ENCODE peak calls at places on chromosomes 11 and 22, in nine cellular contexts. One of them, this sample, is unnamed. For H3K9me3, the result is how much of the 10 kb centered on the place peaks cover.

GRCh38 chr11:103862827-103863213 is 173.6 kb upstream of the DDI1 start:
- DNase-seq in esophagus squamous epithelium: no peak
- DNase-seq in hepatocyte: no peak
- DNase-seq in body of pancreas: no peak
- DNase-seq in H9: peak
- DNase-seq in heart left ventricle: no peak
- DNase-seq in fibroblast of lung: no peak
- DNase-seq in CD8-positive, alpha-beta T cell: no peak
- DNase-seq in kidney: no peak
- DNase-seq in this sample: no peak

GRCh38 chr11:120778692-120779490 is 245.0 kb upstream of the TBCEL start:
- DNase-seq in esophagus squamous epithelium: no peak
- DNase-seq in hepatocyte: no peak
- DNase-seq in body of pancreas: no peak
- DNase-seq in H9: peak
- DNase-seq in heart left ventricle: no peak
- DNase-seq in fibroblast of lung: no peak
- DNase-seq in CD8-positive, alpha-beta T cell: no peak
- DNase-seq in kidney: no peak
- DNase-seq in this sample: no peak

GRCh38 chr11:57370251-57370650 is 10.7 kb downstream of the PRG3 start:
- DNase-seq in esophagus squamous epithelium: no peak
- DNase-seq in hepatocyte: no peak
- DNase-seq in body of pancreas: no peak
- DNase-seq in H9: no peak
- DNase-seq in heart left ventricle: no peak
- DNase-seq in fibroblast of lung: no peak
- DNase-seq in CD8-positive, alpha-beta T cell: no peak
- DNase-seq in kidney: no peak
- DNase-seq in this sample: no peak

GRCh38 chr22:24867327-24868022 is 61.5 kb downstream of the SGSM1 start:
- DNase-seq in esophagus squamous epithelium: no peak
- DNase-seq in hepatocyte: no peak
- DNase-seq in body of pancreas: no peak
- DNase-seq in H9: no peak
- DNase-seq in heart left ventricle: no peak
- DNase-seq in fibroblast of lung: no peak
- DNase-seq in CD8-positive, alpha-beta T cell: no peak
- DNase-seq in kidney: no peak
- DNase-seq in this sample: no peak

GRCh38 chr11:128525411-128526243 is 61.7 kb downstream of the ETS1 start:
- DNase-seq in esophagus squamous epithelium: no peak
- DNase-seq in hepatocyte: no peak
- DNase-seq in body of pancreas: no peak
- DNase-seq in H9: no peak
- DNase-seq in heart left ventricle: no peak
- DNase-seq in fibroblast of lung: peak
- DNase-seq in CD8-positive, alpha-beta T cell: no peak
- DNase-seq in kidney: no peak
- DNase-seq in this sample: no peak

GRCh38 chr11:64649304-64649703 is 58.3 kb downstream of the SLC22A12 start:
- DNase-seq in esophagus squamous epithelium: no peak
- DNase-seq in hepatocyte: peak
- DNase-seq in body of pancreas: peak
- DNase-seq in H9: peak
- DNase-seq in heart left ventricle: no peak
- DNase-seq in fibroblast of lung: peak
- DNase-seq in CD8-positive, alpha-beta T cell: no peak
- DNase-seq in kidney: no peak
- DNase-seq in this sample: no peak

GRCh38 chr11:43316451-43316850 is 4.7 kb downstream of the API5 start:
- DNase-seq in esophagus squamous epithelium: no peak
- DNase-seq in hepatocyte: no peak
- DNase-seq in body of pancreas: no peak
- DNase-seq in H9: no peak
- DNase-seq in heart left ventricle: no peak
- DNase-seq in fibroblast of lung: no peak
- DNase-seq in CD8-positive, alpha-beta T cell: no peak
- DNase-seq in kidney: no peak
- DNase-seq in this sample: no peak

GRCh38 chr22:27597703-27598444 is 203.7 kb downstream of the MN1 start:
- DNase-seq in esophagus squamous epithelium: no peak
- DNase-seq in hepatocyte: no peak
- DNase-seq in body of pancreas: peak
- DNase-seq in H9: no peak
- DNase-seq in heart left ventricle: no peak
- DNase-seq in fibroblast of lung: peak
- DNase-seq in CD8-positive, alpha-beta T cell: no peak
- DNase-seq in kidney: no peak
- DNase-seq in this sample: no peak

GRCh38 chr11:29268733-29269132 is 748.1 kb downstream of the KCNA4 start:
- DNase-seq in esophagus squamous epithelium: no peak
- DNase-seq in hepatocyte: peak
- DNase-seq in body of pancreas: no peak
- DNase-seq in H9: no peak
- DNase-seq in heart left ventricle: no peak
- DNase-seq in fibroblast of lung: no peak
- DNase-seq in CD8-positive, alpha-beta T cell: no peak
- DNase-seq in kidney: no peak
- DNase-seq in this sample: no peak
- H3K27ac ChIP-seq in esophagus squamous epithelium: no peak
- H3K27ac ChIP-seq in hepatocyte: no peak
- H3K27ac ChIP-seq in body of pancreas: no peak
- H3K27ac ChIP-seq in H9: no peak
- H3K27ac ChIP-seq in heart left ventricle: no peak
- H3K27ac ChIP-seq in fibroblast of lung: no peak
- H3K27ac ChIP-seq in CD8-positive, alpha-beta T cell: no peak
- H3K27ac ChIP-seq in kidney: no peak
- H3K27ac ChIP-seq in this sample: no peak

GRCh38 chr11:32448232-32448631 is 12.9 kb upstream of the WT1 start:
- DNase-seq in esophagus squamous epithelium: no peak
- DNase-seq in hepatocyte: no peak
- DNase-seq in body of pancreas: no peak
- DNase-seq in H9: no peak
- DNase-seq in heart left ventricle: no peak
- DNase-seq in fibroblast of lung: no peak
- DNase-seq in CD8-positive, alpha-beta T cell: no peak
- DNase-seq in kidney: no peak
- DNase-seq in this sample: no peak
- TF ChIP-seq CTCF in esophagus squamous epithelium: no peak
- TF ChIP-seq CTCF in hepatocyte: peak
- TF ChIP-seq CTCF in body of pancreas: no peak
- TF ChIP-seq CTCF in H9: peak
- TF ChIP-seq CTCF in heart left ventricle: no peak
- TF ChIP-seq CTCF in fibroblast of lung: peak
- TF ChIP-seq CTCF in CD8-positive, alpha-beta T cell: no peak
- TF ChIP-seq CTCF in kidney: no peak
- TF ChIP-seq CTCF in this sample: no peak

GRCh38 chr11:50275133-50275532 is 242.5 kb downstream of the OR4C45 start:
- DNase-seq in esophagus squamous epithelium: no peak
- DNase-seq in hepatocyte: no peak
- DNase-seq in body of pancreas: no peak
- DNase-seq in H9: no peak
- DNase-seq in heart left ventricle: no peak
- DNase-seq in fibroblast of lung: no peak
- DNase-seq in CD8-positive, alpha-beta T cell: no peak
- DNase-seq in kidney: no peak
- DNase-seq in this sample: no peak
- H3K9me3 ChIP-seq in esophagus squamous epithelium: under half
- H3K9me3 ChIP-seq in hepatocyte: under half
- H3K9me3 ChIP-seq in body of pancreas: under half
- H3K9me3 ChIP-seq in H9: half or more
- H3K9me3 ChIP-seq in heart left ventricle: under half
- H3K9me3 ChIP-seq in fibroblast of lung: under half
- H3K9me3 ChIP-seq in CD8-positive, alpha-beta T cell: under half
- H3K9me3 ChIP-seq in kidney: under half
- H3K9me3 ChIP-seq in this sample: under half

DNA sequence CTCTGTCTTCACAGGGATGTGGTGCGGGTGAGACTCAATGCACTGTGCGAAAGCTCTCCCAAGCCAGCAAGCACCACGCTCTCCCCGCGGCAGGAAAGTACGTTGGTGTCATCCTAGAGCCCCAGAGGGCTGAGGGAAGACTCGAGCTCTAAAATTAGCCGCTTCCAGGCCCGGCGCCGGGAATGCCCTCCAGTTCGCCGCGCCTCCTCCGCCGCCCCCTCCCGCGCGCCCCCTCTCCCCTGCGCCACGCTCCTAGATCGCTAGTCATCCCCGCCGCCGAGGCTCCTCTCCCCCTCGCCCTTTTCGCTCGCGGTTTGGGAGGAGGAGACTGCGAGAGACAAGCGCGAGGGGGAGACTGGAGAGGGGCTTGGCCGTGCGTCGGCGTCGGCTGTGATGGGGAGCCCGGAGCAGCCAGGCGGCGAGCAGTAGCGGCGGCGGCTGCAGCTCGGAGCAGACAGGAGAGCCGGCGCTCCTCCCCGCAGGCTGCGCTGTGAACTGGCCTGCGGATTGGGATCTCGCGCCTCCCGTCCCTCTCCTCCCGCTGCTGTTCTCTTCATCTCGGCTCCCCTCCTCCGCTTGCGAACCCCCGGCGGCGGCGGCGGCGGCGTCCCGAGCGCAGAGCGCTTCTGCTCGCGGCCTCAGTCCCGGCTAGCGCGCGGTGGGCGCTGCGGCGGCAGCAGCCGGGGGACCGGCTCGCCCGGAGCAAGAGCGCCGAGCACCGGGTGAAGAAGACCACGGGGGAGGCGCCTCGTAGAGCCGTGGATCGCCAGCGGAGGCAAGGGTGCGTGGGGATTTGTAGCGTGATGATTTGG is at the start of gene FAT3:
- DNase-seq in esophagus squamous epithelium: no peak
- DNase-seq in hepatocyte: peak
- DNase-seq in body of pancreas: peak
- DNase-seq in H9: peak
- DNase-seq in heart left ventricle: no peak
- DNase-seq in fibroblast of lung: peak
- DNase-seq in CD8-positive, alpha-beta T cell: no peak
- DNase-seq in kidney: peak
- DNase-seq in this sample: no peak
- H3K27ac ChIP-seq in esophagus squamous epithelium: peak
- H3K27ac ChIP-seq in hepatocyte: peak
- H3K27ac ChIP-seq in body of pancreas: no peak
- H3K27ac ChIP-seq in H9: no peak
- H3K27ac ChIP-seq in heart left ventricle: no peak
- H3K27ac ChIP-seq in fibroblast of lung: peak
- H3K27ac ChIP-seq in CD8-positive, alpha-beta T cell: no peak
- H3K27ac ChIP-seq in kidney: no peak
- H3K27ac ChIP-seq in this sample: no peak

GRCh38 chr22:17910561-17911311 is 113.6 kb downstream of the MICAL3 start:
- DNase-seq in esophagus squamous epithelium: no peak
- DNase-seq in hepatocyte: peak
- DNase-seq in body of pancreas: peak
- DNase-seq in H9: peak
- DNase-seq in heart left ventricle: peak
- DNase-seq in fibroblast of lung: peak
- DNase-seq in CD8-positive, alpha-beta T cell: no peak
- DNase-seq in kidney: peak
- DNase-seq in this sample: no peak
- TF ChIP-seq CTCF in esophagus squamous epithelium: no peak
- TF ChIP-seq CTCF in hepatocyte: peak
- TF ChIP-seq CTCF in body of pancreas: no peak
- TF ChIP-seq CTCF in H9: peak
- TF ChIP-seq CTCF in heart left ventricle: peak
- TF ChIP-seq CTCF in fibroblast of lung: peak
- TF ChIP-seq CTCF in CD8-positive, alpha-beta T cell: no peak
- TF ChIP-seq CTCF in kidney: peak
- TF ChIP-seq CTCF in this sample: no peak

GRCh38 chr11:34667810-34668582 is 47.1 kb downstream of the EHF start:
- DNase-seq in esophagus squamous epithelium: no peak
- DNase-seq in hepatocyte: peak
- DNase-seq in body of pancreas: peak
- DNase-seq in H9: no peak
- DNase-seq in heart left ventricle: no peak
- DNase-seq in fibroblast of lung: no peak
- DNase-seq in CD8-positive, alpha-beta T cell: no peak
- DNase-seq in kidney: no peak
- DNase-seq in this sample: no peak
- H3K9me3 ChIP-seq in esophagus squamous epithelium: under half
- H3K9me3 ChIP-seq in hepatocyte: under half
- H3K9me3 ChIP-seq in body of pancreas: under half
- H3K9me3 ChIP-seq in H9: under half
- H3K9me3 ChIP-seq in heart left ventricle: under half
- H3K9me3 ChIP-seq in fibroblast of lung: under half
- H3K9me3 ChIP-seq in CD8-positive, alpha-beta T cell: under half
- H3K9me3 ChIP-seq in kidney: under half
- H3K9me3 ChIP-seq in this sample: under half

GRCh38 chr11:79423736-79424135 is 17.1 kb downstream of the TENM4 start:
- DNase-seq in esophagus squamous epithelium: no peak
- DNase-seq in hepatocyte: no peak
- DNase-seq in body of pancreas: no peak
- DNase-seq in H9: no peak
- DNase-seq in heart left ventricle: no peak
- DNase-seq in fibroblast of lung: no peak
- DNase-seq in CD8-positive, alpha-beta T cell: no peak
- DNase-seq in kidney: no peak
- DNase-seq in this sample: no peak
- H3K27ac ChIP-seq in esophagus squamous epithelium: no peak
- H3K27ac ChIP-seq in hepatocyte: no peak
- H3K27ac ChIP-seq in body of pancreas: no peak
- H3K27ac ChIP-seq in H9: no peak
- H3K27ac ChIP-seq in heart left ventricle: no peak
- H3K27ac ChIP-seq in fibroblast of lung: no peak
- H3K27ac ChIP-seq in CD8-positive, alpha-beta T cell: no peak
- H3K27ac ChIP-seq in kidney: no peak
- H3K27ac ChIP-seq in this sample: no peak

GRCh38 chr22:45207533-45207932 is 33.2 kb downstream of the KIAA0930 start:
- DNase-seq in esophagus squamous epithelium: no peak
- DNase-seq in hepatocyte: no peak
- DNase-seq in body of pancreas: no peak
- DNase-seq in H9: no peak
- DNase-seq in heart left ventricle: no peak
- DNase-seq in fibroblast of lung: no peak
- DNase-seq in CD8-positive, alpha-beta T cell: no peak
- DNase-seq in kidney: no peak
- DNase-seq in this sample: no peak

GRCh38 chr22:45205624-45205925 is 35.1 kb downstream of the KIAA0930 start:
- DNase-seq in esophagus squamous epithelium: no peak
- DNase-seq in hepatocyte: no peak
- DNase-seq in body of pancreas: no peak
- DNase-seq in H9: no peak
- DNase-seq in heart left ventricle: no peak
- DNase-seq in fibroblast of lung: no peak
- DNase-seq in CD8-positive, alpha-beta T cell: no peak
- DNase-seq in kidney: no peak
- DNase-seq in this sample: no peak

GRCh38 chr22:45204751-45205623 is 35.7 kb downstream of the KIAA0930 start:
- DNase-seq in esophagus squamous epithelium: no peak
- DNase-seq in hepatocyte: no peak
- DNase-seq in body of pancreas: no peak
- DNase-seq in H9: no peak
- DNase-seq in heart left ventricle: no peak
- DNase-seq in fibroblast of lung: no peak
- DNase-seq in CD8-positive, alpha-beta T cell: no peak
- DNase-seq in kidney: no peak
- DNase-seq in this sample: no peak

GRCh38 chr22:45207981-45208664 is 32.6 kb downstream of the KIAA0930 start:
- DNase-seq in esophagus squamous epithelium: no peak
- DNase-seq in hepatocyte: peak
- DNase-seq in body of pancreas: peak
- DNase-seq in H9: peak
- DNase-seq in heart left ventricle: no peak
- DNase-seq in fibroblast of lung: peak
- DNase-seq in CD8-positive, alpha-beta T cell: no peak
- DNase-seq in kidney: peak
- DNase-seq in this sample: no peak

GRCh38 chr22:45206233-45206632 is 34.5 kb downstream of the KIAA0930 start:
- DNase-seq in esophagus squamous epithelium: no peak
- DNase-seq in hepatocyte: no peak
- DNase-seq in body of pancreas: no peak
- DNase-seq in H9: no peak
- DNase-seq in heart left ventricle: no peak
- DNase-seq in fibroblast of lung: no peak
- DNase-seq in CD8-positive, alpha-beta T cell: no peak
- DNase-seq in kidney: no peak
- DNase-seq in this sample: no peak
- TF ChIP-seq CTCF in esophagus squamous epithelium: no peak
- TF ChIP-seq CTCF in hepatocyte: no peak
- TF ChIP-seq CTCF in body of pancreas: no peak
- TF ChIP-seq CTCF in H9: no peak
- TF ChIP-seq CTCF in heart left ventricle: no peak
- TF ChIP-seq CTCF in fibroblast of lung: no peak
- TF ChIP-seq CTCF in CD8-positive, alpha-beta T cell: no peak
- TF ChIP-seq CTCF in kidney: no peak
- TF ChIP-seq CTCF in this sample: no peak

This sample was measured in CD4-positive, alpha-beta T cell.